ENCODE peak calls at places on chromosome 19, in eight cellular contexts. U, N, V, K, E, W, X and S are unnamed samples. For H3K36me3, the result is how much of the 10 kb centered on the place peaks cover.

GRCh38 chr19:28234637-28235036 is 978.3 kb downstream of the UQCRFS1 start:
- DNase-seq in U (no peak), N (no peak), V (no peak), K (no peak), E (no peak), W (no peak), X (no peak), S (no peak)

GRCh38 chr19:13001502-13002388 is 6.5 kb downstream of the NFIX start:
- DNase-seq in U (peak), N (no peak), V (no peak), K (no peak), E (no peak), W (peak), X (no peak), S (no peak)

GRCh38 chr19:51926426-51926783 is 867 bp upstream of the ZNF613 start:
- DNase-seq in U (no peak), N (no peak), V (no peak), K (no peak), E (no peak), W (no peak), X (no peak), S (no peak)

GRCh38 chr19:11784356-11784755 is 14.0 kb upstream of the ZNF491 start:
- DNase-seq in U (no peak), N (no peak), V (no peak), K (no peak), E (no peak), W (no peak), X (no peak), S (no peak)

GRCh38 chr19:55423225-55423967 is 15.8 kb upstream of the UBE2S start:
- DNase-seq in U (no peak), N (no peak), V (no peak), K (no peak), E (no peak), W (no peak), X (no peak), S (no peak)

GRCh38 chr19:16066611-16067104 is 9.6 kb upstream of the TPM4 start:
- DNase-seq in U (peak), N (peak), V (no peak), K (peak), E (no peak), W (no peak), X (peak), S (no peak)

GRCh38 chr19:45824041-45824471 is 8.9 kb upstream of the RSPH6A start:
- DNase-seq in U (no peak), N (peak), V (no peak), K (no peak), E (no peak), W (no peak), X (no peak), S (no peak)

GRCh38 chr19:4075373-4075772 is 8.7 kb upstream of the ZBTB7A start:
- DNase-seq in U (no peak), N (no peak), V (no peak), K (peak), E (no peak), W (no peak), X (no peak), S (no peak)

GRCh38 chr19:13404236-13404635 is 102.0 kb downstream of the CACNA1A start:
- DNase-seq in U (no peak), N (no peak), V (no peak), K (no peak), E (no peak), W (no peak), X (no peak), S (no peak)

GRCh38 chr19:14550201-14550754 is 20.9 kb downstream of the TECR start:
- DNase-seq in U (no peak), N (peak), V (no peak), K (no peak), E (no peak), W (no peak), X (no peak), S (no peak)

GRCh38 chr19:22327321-22327720 is 41.1 kb downstream of the ZNF729 start:
- DNase-seq in U (no peak), N (no peak), V (no peak), K (no peak), E (no peak), W (no peak), X (no peak), S (no peak)

GRCh38 chr19:35365303-35365702 is 5.6 kb upstream of the GPR42 start:
- DNase-seq in U (no peak), N (no peak), V (no peak), K (no peak), E (no peak), W (no peak), X (no peak), S (no peak)

GRCh38 chr19:459724-460511 is 915 bp downstream of the SHC2 start:
- DNase-seq in U (peak), N (peak), V (peak), K (no peak), E (no peak), W (peak), X (no peak), S (no peak)

GRCh38 chr19:14035706-14036105 is 4.1 kb downstream of the IL27RA start:
- DNase-seq in U (no peak), N (no peak), V (no peak), K (no peak), E (no peak), W (no peak), X (no peak), S (no peak)

GRCh38 chr19:56091066-56091490 is 30.0 kb downstream of the ZNF787 start:
- DNase-seq in U (peak), N (no peak), V (no peak), K (no peak), E (no peak), W (no peak), X (no peak), S (no peak)

GRCh38 chr19:29775575-29775900 is 36.3 kb upstream of the CCNE1 start:
- DNase-seq in U (no peak), N (no peak), V (no peak), K (no peak), E (no peak), W (no peak), X (no peak), S (no peak)

GRCh38 chr19:50003810-50004419 is 21.3 kb downstream of the VRK3 start:
- DNase-seq in U (peak), N (no peak), V (no peak), K (no peak), E (no peak), W (peak), X (peak), S (peak)

GRCh38 chr19:45068041-45068440 is 8.2 kb downstream of the ZNF296 start:
- DNase-seq in U (no peak), N (no peak), V (no peak), K (no peak), E (no peak), W (no peak), X (no peak), S (no peak)

DNA sequence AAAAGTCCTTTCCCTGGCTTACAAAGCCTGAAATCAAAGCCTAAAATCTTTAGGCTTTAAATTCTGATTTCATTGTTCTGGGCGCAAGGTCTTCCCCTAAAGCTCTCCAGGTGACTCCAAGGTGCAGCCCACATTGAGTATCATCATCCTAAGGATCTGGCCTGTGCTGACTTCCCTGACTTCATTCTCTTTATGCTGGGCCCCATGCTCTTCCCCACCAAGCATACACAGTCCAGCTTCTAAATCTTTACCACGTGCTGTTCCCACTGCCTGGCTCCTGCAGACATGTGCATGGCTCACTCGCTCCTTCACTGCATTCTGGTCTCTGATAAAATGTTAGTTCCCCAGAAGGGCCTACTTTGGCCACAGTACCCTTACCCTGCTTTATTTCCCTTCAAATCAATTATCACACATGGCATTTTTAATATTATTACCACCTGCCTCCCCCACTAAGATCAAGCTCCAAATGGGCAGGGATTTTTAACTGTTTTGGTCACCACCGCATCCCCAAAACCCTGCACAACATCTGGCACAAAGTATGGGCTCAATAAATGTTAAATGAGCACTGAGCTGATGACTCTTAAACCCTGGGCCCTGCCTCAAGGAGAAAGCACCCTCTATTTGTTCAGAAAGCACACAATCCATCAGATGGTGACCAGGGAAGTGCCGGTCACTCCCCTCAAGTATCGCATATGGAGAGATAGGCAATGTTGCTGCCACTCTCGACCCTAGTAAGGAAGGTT is 3.3 kb downstream of the FBL start:
- DNase-seq in U (no peak), N (no peak), V (no peak), K (no peak), E (no peak), W (no peak), X (no peak), S (no peak)
- H3K36me3 ChIP-seq in U (under half), N (under half), V (under half), K (under half), E (under half), W (under half), X (under half), S (under half)

GRCh38 chr19:5910638-5910907 is 3.5 kb upstream of the CAPS start:
- DNase-seq in U (no peak), N (no peak), V (no peak), K (no peak), E (no peak), W (no peak), X (no peak), S (no peak)

GRCh38 chr19:5907216-5907615 is 2.5 kb downstream of the VMAC start:
- DNase-seq in U (no peak), N (no peak), V (no peak), K (no peak), E (no peak), W (no peak), X (no peak), S (no peak)

GRCh38 chr19:5904302-5905071 is at the start of gene VMAC:
- DNase-seq in U (peak), N (peak), V (peak), K (peak), E (peak), W (peak), X (peak), S (peak)

GRCh38 chr19:5905072-5905778 is 553 bp downstream of the VMAC start:
- DNase-seq in U (no peak), N (no peak), V (no peak), K (no peak), E (no peak), W (no peak), X (no peak), S (no peak)

GRCh38 chr19:5908773-5909442 is 4.2 kb downstream of the VMAC start:
- DNase-seq in U (no peak), N (no peak), V (no peak), K (no peak), E (no peak), W (no peak), X (no peak), S (no peak)
- H3K4me3 ChIP-seq in U (no peak), N (no peak), V (no peak), K (no peak), E (no peak), W (no peak), X (no peak), S (no peak)

GRCh38 chr19:38629568-38629967 is 10.6 kb downstream of the EIF3K start:
- DNase-seq in U (no peak), N (no peak), V (no peak), K (no peak), E (no peak), W (no peak), X (no peak), S (no peak)
- H3K36me3 ChIP-seq in U (under half), N (half or more), V (under half), K (half or more), E (half or more), W (under half), X (under half), S (under half)

GRCh38 chr19:46955114-46955812 is 64.4 kb upstream of the NPAS1 start:
- DNase-seq in U (no peak), N (no peak), V (no peak), K (no peak), E (no peak), W (no peak), X (peak), S (no peak)
- H3K4me3 ChIP-seq in U (no peak), N (peak), V (no peak), K (peak), E (peak), W (no peak), X (peak), S (no peak)

GRCh38 chr19:17322854-17323253 is 11.8 kb downstream of the ANO8 start:
- DNase-seq in U (no peak), N (no peak), V (no peak), K (no peak), E (no peak), W (no peak), X (no peak), S (no peak)
- H3K36me3 ChIP-seq in U (under half), N (under half), V (under half), K (under half), E (under half), W (under half), X (under half), S (under half)